ENCODE peak calls at places on chromosomes 13 and 19, in ten cellular contexts. One of them, this sample, is unnamed.

GRCh38 chr13:113852536-113853517 is 11.0 kb downstream of the GAS6 start:
- DNase-seq in esophagus muscularis mucosa: no peak
- DNase-seq in suprapubic skin: peak
- DNase-seq in transverse colon: no peak
- DNase-seq in H1: peak
- DNase-seq in GM12878: no peak
- DNase-seq in SK-N-SH: no peak
- DNase-seq in K562: peak
- DNase-seq in HepG2: no peak
- DNase-seq in sigmoid colon: no peak
- DNase-seq in this sample: no peak

GRCh38 chr13:46181799-46182490 is at the start of gene LCP1:
- DNase-seq in SK-N-SH: no peak
- DNase-seq in K562: peak
- DNase-seq in transverse colon: peak
- DNase-seq in sigmoid colon: no peak
- DNase-seq in suprapubic skin: no peak
- DNase-seq in H1: no peak
- DNase-seq in esophagus muscularis mucosa: no peak
- DNase-seq in GM12878: peak
- DNase-seq in HepG2: no peak
- DNase-seq in this sample: peak

GRCh38 chr19:53102701-53103140 is 501 bp downstream of the ZNF160 start:
- DNase-seq in HepG2: no peak
- DNase-seq in transverse colon: peak
- DNase-seq in sigmoid colon: peak
- DNase-seq in H1: no peak
- DNase-seq in SK-N-SH: peak
- DNase-seq in esophagus muscularis mucosa: no peak
- DNase-seq in suprapubic skin: no peak
- DNase-seq in K562: no peak
- DNase-seq in GM12878: no peak
- DNase-seq in this sample: peak

GRCh38 chr19:50003254-50003788 is 21.9 kb downstream of the VRK3 start:
- DNase-seq in K562: no peak
- DNase-seq in transverse colon: no peak
- DNase-seq in SK-N-SH: no peak
- DNase-seq in H1: no peak
- DNase-seq in sigmoid colon: no peak
- DNase-seq in GM12878: no peak
- DNase-seq in esophagus muscularis mucosa: no peak
- DNase-seq in suprapubic skin: no peak
- DNase-seq in HepG2: no peak
- DNase-seq in this sample: no peak

GRCh38 chr13:44132710-44133109 is 240.9 kb upstream of the SERP2 start:
- DNase-seq in transverse colon: peak
- DNase-seq in esophagus muscularis mucosa: no peak
- DNase-seq in K562: no peak
- DNase-seq in GM12878: no peak
- DNase-seq in H1: no peak
- DNase-seq in sigmoid colon: peak
- DNase-seq in HepG2: no peak
- DNase-seq in SK-N-SH: no peak
- DNase-seq in suprapubic skin: no peak
- DNase-seq in this sample: peak

GRCh38 chr19:19619121-19619848 is 798 bp upstream of the PBX4 start:
- DNase-seq in esophagus muscularis mucosa: no peak
- DNase-seq in K562: no peak
- DNase-seq in suprapubic skin: no peak
- DNase-seq in H1: no peak
- DNase-seq in GM12878: no peak
- DNase-seq in sigmoid colon: no peak
- DNase-seq in SK-N-SH: no peak
- DNase-seq in transverse colon: no peak
- DNase-seq in HepG2: no peak
- DNase-seq in this sample: no peak

GRCh38 chr13:29516012-29516411 is 79.5 kb downstream of the SLC7A1 start:
- DNase-seq in sigmoid colon: no peak
- DNase-seq in esophagus muscularis mucosa: no peak
- DNase-seq in HepG2: no peak
- DNase-seq in SK-N-SH: no peak
- DNase-seq in K562: no peak
- DNase-seq in transverse colon: no peak
- DNase-seq in suprapubic skin: no peak
- DNase-seq in H1: no peak
- DNase-seq in GM12878: no peak
- DNase-seq in this sample: no peak

GRCh38 chr13:98222816-98223215 is 45.7 kb upstream of the RNF113B start:
- DNase-seq in GM12878: no peak
- DNase-seq in esophagus muscularis mucosa: no peak
- DNase-seq in K562: peak
- DNase-seq in HepG2: no peak
- DNase-seq in sigmoid colon: no peak
- DNase-seq in H1: no peak
- DNase-seq in SK-N-SH: no peak
- DNase-seq in transverse colon: no peak
- DNase-seq in suprapubic skin: no peak
- DNase-seq in this sample: no peak

GRCh38 chr19:18650048-18650435 is 13.2 kb downstream of the KLHL26 start:
- DNase-seq in GM12878: no peak
- DNase-seq in transverse colon: no peak
- DNase-seq in sigmoid colon: peak
- DNase-seq in H1: no peak
- DNase-seq in HepG2: no peak
- DNase-seq in K562: no peak
- DNase-seq in SK-N-SH: no peak
- DNase-seq in esophagus muscularis mucosa: no peak
- DNase-seq in suprapubic skin: no peak
- DNase-seq in this sample: no peak

GRCh38 chr19:8174706-8175105 is 25.3 kb upstream of the FBN3 start:
- DNase-seq in H1: no peak
- DNase-seq in esophagus muscularis mucosa: no peak
- DNase-seq in GM12878: no peak
- DNase-seq in sigmoid colon: no peak
- DNase-seq in suprapubic skin: no peak
- DNase-seq in transverse colon: no peak
- DNase-seq in K562: no peak
- DNase-seq in SK-N-SH: no peak
- DNase-seq in HepG2: no peak
- DNase-seq in this sample: no peak

GRCh38 chr19:38850976-38851621 is 1.3 kb upstream of the HNRNPL start:
- DNase-seq in SK-N-SH: peak
- DNase-seq in esophagus muscularis mucosa: no peak
- DNase-seq in GM12878: no peak
- DNase-seq in H1: peak
- DNase-seq in sigmoid colon: peak
- DNase-seq in HepG2: no peak
- DNase-seq in suprapubic skin: no peak
- DNase-seq in K562: peak
- DNase-seq in transverse colon: peak
- DNase-seq in this sample: no peak

GRCh38 chr13:101529419-101529818 is 76.9 kb downstream of the ITGBL1 start:
- DNase-seq in transverse colon: no peak
- DNase-seq in HepG2: no peak
- DNase-seq in K562: no peak
- DNase-seq in H1: no peak
- DNase-seq in sigmoid colon: no peak
- DNase-seq in GM12878: no peak
- DNase-seq in esophagus muscularis mucosa: no peak
- DNase-seq in suprapubic skin: no peak
- DNase-seq in SK-N-SH: no peak
- DNase-seq in this sample: no peak

GRCh38 chr19:6533000-6533328 is 2.1 kb downstream of the TNFSF9 start:
- DNase-seq in transverse colon: no peak
- DNase-seq in esophagus muscularis mucosa: no peak
- DNase-seq in H1: no peak
- DNase-seq in GM12878: no peak
- DNase-seq in SK-N-SH: no peak
- DNase-seq in suprapubic skin: no peak
- DNase-seq in HepG2: no peak
- DNase-seq in K562: no peak
- DNase-seq in sigmoid colon: no peak
- DNase-seq in this sample: no peak

GRCh38 chr19:6531163-6531955 is 533 bp downstream of the TNFSF9 start:
- DNase-seq in esophagus muscularis mucosa: no peak
- DNase-seq in GM12878: no peak
- DNase-seq in K562: peak
- DNase-seq in transverse colon: no peak
- DNase-seq in suprapubic skin: no peak
- DNase-seq in sigmoid colon: no peak
- DNase-seq in H1: no peak
- DNase-seq in SK-N-SH: no peak
- DNase-seq in HepG2: no peak
- DNase-seq in this sample: no peak

GRCh38 chr19:6533746-6534418 is 3.1 kb downstream of the TNFSF9 start:
- DNase-seq in SK-N-SH: no peak
- DNase-seq in sigmoid colon: no peak
- DNase-seq in K562: no peak
- DNase-seq in transverse colon: no peak
- DNase-seq in esophagus muscularis mucosa: no peak
- DNase-seq in HepG2: no peak
- DNase-seq in suprapubic skin: no peak
- DNase-seq in H1: peak
- DNase-seq in GM12878: no peak
- DNase-seq in this sample: no peak

GRCh38 chr19:6531956-6532243 is 1.1 kb downstream of the TNFSF9 start:
- DNase-seq in suprapubic skin: no peak
- DNase-seq in SK-N-SH: no peak
- DNase-seq in transverse colon: no peak
- DNase-seq in H1: no peak
- DNase-seq in GM12878: no peak
- DNase-seq in esophagus muscularis mucosa: no peak
- DNase-seq in HepG2: no peak
- DNase-seq in K562: no peak
- DNase-seq in sigmoid colon: no peak
- DNase-seq in this sample: no peak

DNA sequence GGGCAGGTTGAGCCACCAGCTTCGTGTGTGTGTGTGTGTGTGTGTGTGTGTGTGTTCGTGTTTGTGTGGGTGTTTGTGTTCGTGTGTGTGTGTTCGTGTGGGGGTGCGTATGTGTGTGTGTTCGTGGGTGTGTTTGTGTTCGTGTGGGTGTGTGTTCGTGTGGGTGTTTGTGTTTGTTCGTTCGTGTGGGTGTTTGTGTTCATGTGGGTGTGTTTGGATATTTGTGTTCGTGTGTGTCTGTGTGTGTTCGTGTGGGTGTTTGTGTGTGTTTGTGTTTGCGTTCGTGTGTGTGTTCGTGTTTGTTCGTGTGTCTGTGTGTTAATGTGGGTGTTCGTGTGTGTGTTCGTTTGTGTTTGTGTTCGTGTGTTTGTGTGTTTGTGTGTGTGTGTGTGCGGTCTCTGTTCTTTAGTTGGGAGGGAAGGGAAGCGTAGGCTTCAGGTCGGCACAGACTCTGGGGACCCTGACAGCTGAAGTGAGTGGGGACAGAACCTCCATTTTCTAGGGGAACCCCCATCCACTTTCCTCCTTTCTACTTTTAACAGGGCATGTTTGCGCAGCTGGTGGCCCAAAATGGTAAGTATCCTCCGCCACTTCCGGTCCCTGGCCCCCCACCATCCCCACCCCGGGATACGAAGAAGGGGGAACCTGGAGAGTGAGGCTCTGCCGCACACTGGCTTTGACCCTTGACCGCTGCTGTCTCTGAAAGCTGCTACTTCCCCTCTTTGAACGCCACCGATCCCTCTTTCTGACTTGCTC is 1.6 kb downstream of the TNFSF9 start:
- DNase-seq in K562: peak
- DNase-seq in HepG2: no peak
- DNase-seq in GM12878: no peak
- DNase-seq in H1: no peak
- DNase-seq in transverse colon: no peak
- DNase-seq in suprapubic skin: no peak
- DNase-seq in esophagus muscularis mucosa: no peak
- DNase-seq in sigmoid colon: no peak
- DNase-seq in SK-N-SH: no peak
- DNase-seq in this sample: no peak
- TF ChIP-seq POLR2AphosphoS5 in K562: no peak
- TF ChIP-seq POLR2AphosphoS5 in HepG2: no peak
- TF ChIP-seq POLR2AphosphoS5 in GM12878: peak
- TF ChIP-seq POLR2AphosphoS5 in H1: no peak
- TF ChIP-seq POLR2AphosphoS5 in transverse colon: no peak
- TF ChIP-seq POLR2AphosphoS5 in suprapubic skin: no peak
- TF ChIP-seq POLR2AphosphoS5 in esophagus muscularis mucosa: no peak
- TF ChIP-seq POLR2AphosphoS5 in sigmoid colon: no peak
- TF ChIP-seq POLR2AphosphoS5 in SK-N-SH: no peak
- TF ChIP-seq POLR2AphosphoS5 in this sample: no peak

DNA sequence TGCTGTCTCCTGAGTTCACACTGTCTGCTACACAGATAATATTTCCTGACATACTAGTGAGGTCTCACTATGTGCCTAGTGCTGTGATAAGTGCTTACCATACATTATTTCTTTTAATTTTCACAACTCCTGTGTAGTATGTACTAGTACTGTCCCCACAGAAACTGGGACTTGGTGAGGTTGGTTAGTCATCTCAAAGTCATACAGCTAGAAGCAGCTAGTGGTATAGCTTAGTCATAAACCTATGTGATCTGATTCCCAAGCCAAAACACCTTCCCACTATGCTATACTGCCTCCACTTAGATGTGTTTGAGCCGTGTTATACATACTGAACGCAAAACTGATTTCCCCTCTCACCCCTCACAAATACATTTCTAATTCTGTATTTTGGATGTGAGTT is 10.5 kb downstream of the MTMR6 start:
- DNase-seq in SK-N-SH: no peak
- DNase-seq in K562: no peak
- DNase-seq in esophagus muscularis mucosa: no peak
- DNase-seq in transverse colon: no peak
- DNase-seq in GM12878: no peak
- DNase-seq in suprapubic skin: no peak
- DNase-seq in H1: no peak
- DNase-seq in HepG2: no peak
- DNase-seq in sigmoid colon: no peak
- DNase-seq in this sample: no peak
- TF ChIP-seq EP300 in SK-N-SH: no peak
- TF ChIP-seq EP300 in K562: no peak
- TF ChIP-seq EP300 in esophagus muscularis mucosa: no peak
- TF ChIP-seq EP300 in transverse colon: no peak
- TF ChIP-seq EP300 in GM12878: no peak
- TF ChIP-seq EP300 in suprapubic skin: no peak
- TF ChIP-seq EP300 in H1: no peak
- TF ChIP-seq EP300 in HepG2: no peak
- TF ChIP-seq EP300 in sigmoid colon: no peak
- TF ChIP-seq EP300 in this sample: no peak

GRCh38 chr19:51108805-51109146 is 567 bp upstream of the CTU1 start:
- DNase-seq in sigmoid colon: no peak
- DNase-seq in transverse colon: no peak
- DNase-seq in suprapubic skin: no peak
- DNase-seq in SK-N-SH: no peak
- DNase-seq in H1: no peak
- DNase-seq in GM12878: no peak
- DNase-seq in esophagus muscularis mucosa: no peak
- DNase-seq in HepG2: no peak
- DNase-seq in K562: no peak
- DNase-seq in this sample: no peak
- TF ChIP-seq POLR2AphosphoS5 in sigmoid colon: no peak
- TF ChIP-seq POLR2AphosphoS5 in transverse colon: no peak
- TF ChIP-seq POLR2AphosphoS5 in suprapubic skin: no peak
- TF ChIP-seq POLR2AphosphoS5 in SK-N-SH: no peak
- TF ChIP-seq POLR2AphosphoS5 in H1: no peak
- TF ChIP-seq POLR2AphosphoS5 in GM12878: no peak
- TF ChIP-seq POLR2AphosphoS5 in esophagus muscularis mucosa: no peak
- TF ChIP-seq POLR2AphosphoS5 in HepG2: no peak
- TF ChIP-seq POLR2AphosphoS5 in K562: no peak
- TF ChIP-seq POLR2AphosphoS5 in this sample: no peak

GRCh38 chr19:48928164-48929005 is 5.1 kb upstream of the DHDH start:
- DNase-seq in transverse colon: no peak
- DNase-seq in K562: no peak
- DNase-seq in suprapubic skin: no peak
- DNase-seq in esophagus muscularis mucosa: no peak
- DNase-seq in H1: no peak
- DNase-seq in GM12878: no peak
- DNase-seq in HepG2: no peak
- DNase-seq in SK-N-SH: no peak
- DNase-seq in sigmoid colon: no peak
- DNase-seq in this sample: peak
- TF ChIP-seq EP300 in transverse colon: no peak
- TF ChIP-seq EP300 in K562: no peak
- TF ChIP-seq EP300 in suprapubic skin: no peak
- TF ChIP-seq EP300 in esophagus muscularis mucosa: no peak
- TF ChIP-seq EP300 in H1: no peak
- TF ChIP-seq EP300 in GM12878: no peak
- TF ChIP-seq EP300 in HepG2: no peak
- TF ChIP-seq EP300 in SK-N-SH: no peak
- TF ChIP-seq EP300 in sigmoid colon: no peak
- TF ChIP-seq EP300 in this sample: no peak